ENCODE peak calls at places on chromosomes 11 and 22, in four cellular contexts. D, N, G and B are unnamed samples.

GRCh38 chr11:87417951-87418350 is 380.2 kb downstream of the TMEM135 start:
- DNase-seq in D (no peak), N (no peak), G (no peak), B (no peak)

GRCh38 chr11:66881927-66882452 is 25.1 kb downstream of the LRFN4 start:
- DNase-seq in D (no peak), N (no peak), G (no peak), B (no peak)

GRCh38 chr11:27028653-27029052 is 12.0 kb upstream of the BBOX1 start:
- DNase-seq in D (no peak), N (no peak), G (no peak), B (no peak)

GRCh38 chr11:34160791-34161190 is 55.4 kb downstream of the NAT10 start:
- DNase-seq in D (no peak), N (peak), G (no peak), B (no peak)

GRCh38 chr22:36936362-36937116 is 23.1 kb downstream of the CSF2RB start:
- DNase-seq in D (no peak), N (no peak), G (no peak), B (no peak)

GRCh38 chr11:76803811-76804600 is 20.9 kb downstream of the TSKU start:
- DNase-seq in D (no peak), N (no peak), G (no peak), B (no peak)

GRCh38 chr11:84339796-84340195 is 1053.6 kb upstream of the CCDC90B start:
- DNase-seq in D (no peak), N (no peak), G (peak), B (no peak)

GRCh38 chr11:134342572-134343340 is 11.0 kb downstream of the GLB1L2 start:
- DNase-seq in D (no peak), N (no peak), G (no peak), B (no peak)

GRCh38 chr11:76030286-76030685 is 176.0 kb downstream of the WNT11 start:
- DNase-seq in D (no peak), N (no peak), G (peak), B (no peak)

GRCh38 chr11:44629732-44630345 is 64.4 kb downstream of the CD82 start:
- DNase-seq in D (no peak), N (no peak), G (no peak), B (no peak)

GRCh38 chr11:26017903-26018750 is 313.8 kb upstream of the ANO3 start:
- DNase-seq in D (no peak), N (no peak), G (no peak), B (no peak)

GRCh38 chr11:45094958-45095690 is 51.3 kb upstream of the PRDM11 start:
- DNase-seq in D (no peak), N (no peak), G (no peak), B (no peak)

GRCh38 chr11:111700186-111700585 is 66.0 kb downstream of the PPP2R1B start:
- DNase-seq in D (no peak), N (no peak), G (no peak), B (no peak)

GRCh38 chr11:121105063-121105480 is 4.0 kb downstream of the TECTA start:
- DNase-seq in D (no peak), N (no peak), G (no peak), B (no peak)

GRCh38 chr11:78187366-78188011 is 937 bp downstream of the KCTD21 start:
- DNase-seq in D (no peak), N (no peak), G (no peak), B (no peak)

GRCh38 chr11:19936461-19936860 is 223.8 kb downstream of the DBX1 start:
- DNase-seq in D (no peak), N (no peak), G (no peak), B (no peak)

GRCh38 chr11:16862733-16863132 is 124.3 kb downstream of the C11orf58 start:
- DNase-seq in D (no peak), N (peak), G (no peak), B (no peak)

GRCh38 chr11:126147268-126148111 is 64.0 kb downstream of the RPUSD4 start:
- DNase-seq in D (no peak), N (no peak), G (peak), B (no peak)

GRCh38 chr22:19876941-19877625 is 22.4 kb upstream of the GNB1L start:
- DNase-seq in D (no peak), N (peak), G (no peak), B (peak)
- TF ChIP-seq TCF12 in D (no peak), N (no peak), G (no peak), B (no peak)

GRCh38 chr22:50199251-50199721 is 1.5 kb upstream of the SELENOO start:
- DNase-seq in D (no peak), N (no peak), G (no peak), B (no peak)

GRCh38 chr22:50196256-50196655 is 4.6 kb upstream of the SELENOO start:
- DNase-seq in D (no peak), N (no peak), G (no peak), B (no peak)

GRCh38 chr22:50197000-50197800 is 3.6 kb upstream of the SELENOO start:
- DNase-seq in D (no peak), N (no peak), G (no peak), B (no peak)

GRCh38 chr22:50198624-50199017 is 2.2 kb upstream of the SELENOO start:
- DNase-seq in D (no peak), N (no peak), G (no peak), B (no peak)

DNA sequence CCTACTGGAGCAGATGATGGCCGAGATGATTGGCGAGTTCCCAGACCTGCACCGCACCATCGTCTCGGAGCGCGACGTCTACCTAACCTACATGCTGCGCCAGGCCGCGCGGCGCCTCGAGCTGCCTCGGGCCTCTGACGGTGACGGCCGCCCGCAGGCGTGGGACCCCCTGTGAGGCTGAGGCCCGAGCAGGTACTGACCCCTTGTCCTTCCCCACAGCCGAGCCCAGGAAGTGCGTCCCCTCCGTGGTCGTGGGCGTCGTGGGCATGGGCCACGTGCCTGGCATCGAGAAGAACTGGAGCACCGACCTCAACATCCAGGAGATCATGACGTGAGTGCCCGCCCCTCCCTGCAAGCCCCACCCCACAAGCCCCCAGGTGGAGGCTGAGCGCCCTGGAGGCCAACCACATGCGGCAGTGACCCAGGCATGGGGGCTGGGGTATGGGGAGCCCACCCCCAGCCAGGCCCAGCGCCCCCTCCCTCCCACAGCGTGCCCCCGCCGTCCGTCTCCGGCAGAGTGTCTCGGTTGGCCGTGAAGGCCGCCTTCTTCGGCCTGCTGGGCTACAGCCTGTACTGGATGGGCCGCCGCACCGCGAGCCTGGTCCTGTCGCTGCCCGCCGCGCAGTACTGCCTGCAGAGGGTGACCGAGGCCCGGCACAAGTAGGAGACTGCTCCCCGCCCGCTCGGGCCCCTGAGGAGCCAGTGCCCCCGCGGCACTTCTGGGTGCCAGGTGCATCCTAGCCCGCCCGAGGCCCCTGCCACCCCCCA is 2.8 kb upstream of the SELENOO start:
- DNase-seq in D (no peak), N (no peak), G (no peak), B (no peak)
- H3K9ac ChIP-seq in D (no peak), N (no peak), G (no peak), B (no peak)

DNA sequence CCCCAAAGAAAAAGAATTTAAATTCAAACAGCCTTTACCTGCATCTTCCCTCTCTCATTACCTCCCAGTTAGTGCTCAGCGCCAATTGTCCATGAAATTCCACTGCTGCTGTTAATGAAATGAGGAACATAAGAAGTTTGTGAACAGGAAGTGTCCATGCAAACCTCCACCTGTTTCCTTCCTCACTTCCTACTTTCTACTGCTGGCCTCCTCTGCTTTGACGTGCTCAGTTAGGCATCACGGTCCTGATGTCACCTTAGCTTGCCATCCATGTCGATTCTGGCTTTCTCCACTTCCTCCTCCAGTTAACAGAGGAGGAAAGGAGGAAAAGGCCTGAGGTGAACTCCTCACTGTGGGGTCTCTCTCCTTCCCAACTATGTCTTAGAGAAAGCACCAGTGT is 26.9 kb upstream of the HTR3A start:
- DNase-seq in D (no peak), N (no peak), G (no peak), B (no peak)
- TF ChIP-seq TCF12 in D (no peak), N (no peak), G (no peak), B (no peak)

GRCh38 chr11:61091373-61092279 is 10.7 kb upstream of the CD5 start:
- DNase-seq in D (no peak), N (no peak), G (no peak), B (no peak)
- H3K9ac ChIP-seq in D (peak), N (no peak), G (no peak), B (no peak)

DNA sequence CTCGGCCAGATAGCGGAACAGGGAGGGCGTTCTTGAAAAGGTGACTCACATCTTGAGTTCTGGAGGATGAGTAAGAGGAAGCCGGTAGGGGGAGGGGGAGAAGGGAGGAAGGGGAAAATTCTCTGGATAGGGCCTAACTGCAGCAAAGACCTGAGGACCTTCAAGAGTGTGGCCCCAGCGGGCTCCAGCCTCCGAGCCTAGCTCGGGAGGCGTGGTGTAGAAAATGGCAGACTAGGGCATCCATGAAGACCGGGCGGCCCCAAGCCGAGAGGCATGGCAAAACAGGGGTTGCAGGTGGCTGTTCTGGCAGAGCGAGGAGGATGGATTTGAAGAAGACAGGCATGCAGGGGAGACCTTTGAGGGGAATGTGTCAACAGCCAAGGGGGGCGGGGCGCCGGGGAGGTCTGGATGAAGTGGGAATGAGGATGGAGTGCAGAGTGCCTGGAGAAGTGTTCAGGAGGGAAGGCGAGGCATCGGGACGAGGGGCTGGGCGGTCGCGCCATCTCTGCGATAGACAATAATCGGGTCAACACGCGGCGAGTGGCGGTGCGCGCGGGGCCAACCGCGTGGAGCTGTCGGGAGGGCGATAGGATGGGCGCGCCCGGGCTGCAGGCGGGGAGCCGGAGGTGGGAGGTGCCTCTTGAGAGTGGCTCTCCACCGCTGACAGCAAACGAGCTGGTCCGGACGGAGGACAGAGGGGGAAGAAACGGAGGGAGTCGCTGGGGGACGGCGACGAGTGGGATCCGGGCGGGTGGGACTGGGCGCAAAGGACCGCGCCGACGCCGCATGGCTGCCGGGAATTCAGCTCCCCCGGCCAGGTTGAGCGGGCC is 40.0 kb upstream of the CREB3L1 start:
- DNase-seq in D (no peak), N (peak), G (no peak), B (peak)
- TF ChIP-seq TCF12 in D (no peak), N (peak), G (no peak), B (no peak)

DNA sequence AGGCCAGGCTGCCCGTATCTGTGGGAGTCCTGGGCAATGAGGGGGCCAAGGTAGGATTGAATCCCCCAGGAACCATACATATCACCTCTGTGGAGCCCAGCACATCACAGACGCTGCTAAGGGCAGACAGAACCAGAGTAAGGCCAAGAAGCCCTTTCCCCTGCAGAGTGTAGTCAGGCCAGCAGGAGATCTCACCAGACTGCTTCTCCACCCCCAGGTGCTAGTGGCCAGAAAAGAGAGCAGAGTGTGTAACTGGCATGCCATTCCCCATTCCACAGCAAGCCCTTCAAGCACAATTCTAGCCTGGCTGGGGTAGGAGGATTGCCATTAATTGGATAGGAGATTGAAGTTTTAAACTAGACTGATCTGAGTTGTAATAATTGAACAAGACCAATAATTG is 28.0 kb upstream of the FCHSD2 start:
- DNase-seq in D (no peak), N (no peak), G (no peak), B (no peak)
- H3K9ac ChIP-seq in D (no peak), N (no peak), G (no peak), B (no peak)